ENCODE peak calls at places on chromosomes 3 and 15, in ten cellular contexts. V, Z, A, E, X, F, C, H, L and R are unnamed samples.

GRCh38 chr3:191020730-191021405 is 158.4 kb upstream of the GMNC start:
- DNase-seq in F (no peak), X (no peak), E (no peak), Z (no peak), A (no peak), C (no peak), L (no peak), V (no peak), H (no peak), R (no peak)

GRCh38 chr3:141710888-141711616 is 27.0 kb upstream of the RNF7 start:
- DNase-seq in Z (no peak), E (no peak), A (no peak), V (no peak), H (no peak), C (no peak), X (peak), F (no peak), L (no peak), R (no peak)

GRCh38 chr3:140931016-140931454 is 10.6 kb upstream of the SLC25A36 start:
- DNase-seq in A (peak), Z (no peak), X (no peak), F (peak), L (no peak), H (no peak), V (no peak), C (no peak), E (no peak), R (no peak)

GRCh38 chr3:12423918-12424634 is 60.2 kb upstream of the TSEN2 start:
- DNase-seq in F (no peak), H (no peak), Z (no peak), X (peak), V (no peak), C (peak), L (peak), E (no peak), A (no peak), R (no peak)

GRCh38 chr3:105518806-105519418 is 152.2 kb downstream of the ALCAM start:
- DNase-seq in E (peak), C (no peak), Z (no peak), H (no peak), X (peak), F (no peak), V (peak), L (peak), A (peak), R (no peak)

GRCh38 chr3:3625461-3626271 is 173.6 kb upstream of the LRRN1 start:
- DNase-seq in F (no peak), V (no peak), A (peak), Z (no peak), L (no peak), X (no peak), H (no peak), E (no peak), C (no peak), R (no peak)

GRCh38 chr3:99846472-99846871 is 28.8 kb downstream of the CMSS1 start:
- DNase-seq in E (no peak), F (no peak), V (no peak), L (no peak), X (peak), C (no peak), H (no peak), A (no peak), Z (no peak), R (no peak)

GRCh38 chr3:99394831-99395733 is 243.3 kb upstream of the COL8A1 start:
- DNase-seq in E (no peak), F (no peak), C (no peak), L (no peak), Z (no peak), A (no peak), X (peak), V (no peak), H (no peak), R (no peak)

GRCh38 chr3:153252963-153253362 is 90.9 kb downstream of the RAP2B start:
- DNase-seq in E (no peak), A (no peak), V (no peak), C (no peak), X (no peak), H (no peak), Z (no peak), L (no peak), F (no peak), R (no peak)

GRCh38 chr3:128496602-128497304 is 3.8 kb upstream of the GATA2 start:
- DNase-seq in Z (no peak), F (peak), L (no peak), H (peak), A (peak), C (no peak), V (no peak), E (no peak), X (peak), R (no peak)

GRCh38 chr3:64332461-64333350 is 107.4 kb upstream of the PRICKLE2 start:
- DNase-seq in H (no peak), X (peak), F (no peak), L (no peak), V (no peak), C (no peak), Z (no peak), A (no peak), E (no peak), R (no peak)

GRCh38 chr3:152834354-152835310 is at the start of gene P2RY1:
- DNase-seq in A (peak), E (peak), C (peak), X (peak), Z (no peak), V (peak), H (no peak), L (peak), F (peak), R (peak)

GRCh38 chr3:169390310-169390731 is 273.2 kb downstream of the MECOM start:
- DNase-seq in L (no peak), H (no peak), X (no peak), C (no peak), E (no peak), F (no peak), V (no peak), A (no peak), Z (no peak), R (no peak)

GRCh38 chr15:31359722-31360111 is 33.1 kb downstream of the KLF13 start:
- DNase-seq in C (no peak), A (no peak), H (no peak), L (no peak), F (no peak), X (no peak), Z (no peak), E (no peak), V (peak), R (no peak)

GRCh38 chr3:159917141-159917540 is 71.5 kb upstream of the IL12A start:
- DNase-seq in H (no peak), C (no peak), V (no peak), A (no peak), F (no peak), Z (no peak), E (no peak), L (no peak), X (no peak), R (no peak)

GRCh38 chr15:39114690-39115378 is 466.0 kb upstream of the THBS1 start:
- DNase-seq in A (no peak), F (no peak), Z (no peak), E (no peak), L (no peak), X (no peak), V (no peak), H (no peak), C (no peak), R (no peak)

GRCh38 chr3:139374099-139374498 is 15.3 kb downstream of the COPB2 start:
- DNase-seq in V (no peak), F (no peak), Z (no peak), A (no peak), X (no peak), L (no peak), C (no peak), E (no peak), H (no peak), R (no peak)

GRCh38 chr15:86522721-86523120 is 443.1 kb downstream of the AGBL1 start:
- DNase-seq in H (no peak), F (no peak), Z (no peak), A (no peak), E (no peak), X (no peak), C (no peak), L (no peak), V (no peak), R (no peak)

GRCh38 chr3:46612324-46612723 is at the start of gene FAM240A:
- DNase-seq in V (no peak), A (peak), Z (no peak), L (no peak), X (no peak), E (no peak), F (no peak), C (no peak), H (peak), R (peak)

GRCh38 chr3:146640955-146641867 is 36.1 kb upstream of the PLSCR5 start:
- DNase-seq in C (no peak), V (peak), H (no peak), A (peak), X (peak), Z (no peak), F (no peak), L (peak), E (peak), R (no peak)

GRCh38 chr15:68277131-68277604 is 377 bp upstream of the FEM1B start:
- DNase-seq in X (no peak), A (peak), F (no peak), H (peak), V (no peak), L (no peak), C (no peak), Z (peak), E (no peak), R (no peak)

GRCh38 chr3:50299929-50300680 is 900 bp upstream of the HYAL3 start:
- DNase-seq in A (no peak), F (no peak), X (peak), L (peak), C (no peak), E (no peak), H (peak), V (peak), Z (no peak), R (peak)

GRCh38 chr15:55740981-55741591 is 1.9 kb downstream of the PRTG start:
- DNase-seq in L (no peak), Z (no peak), H (no peak), C (no peak), X (peak), A (peak), E (no peak), V (peak), F (no peak), R (no peak)

GRCh38 chr3:148873270-148873927 is 8.3 kb downstream of the CPA3 start:
- DNase-seq in C (no peak), H (no peak), Z (no peak), E (no peak), V (no peak), A (no peak), L (no peak), F (no peak), X (no peak), R (no peak)

GRCh38 chr3:142000341-142000870 is 124.0 kb downstream of the ATP1B3 start:
- DNase-seq in E (no peak), V (no peak), Z (no peak), H (no peak), F (no peak), X (no peak), C (no peak), L (no peak), A (no peak), R (no peak)

GRCh38 chr3:122668930-122669730 is 11.5 kb upstream of the PARP14 start:
- DNase-seq in V (no peak), F (no peak), C (peak), L (peak), H (no peak), A (no peak), E (no peak), Z (no peak), X (peak), R (no peak)

GRCh38 chr15:52362497-52362896 is 66.9 kb upstream of the MYO5C start:
- DNase-seq in X (peak), L (no peak), E (no peak), F (no peak), A (no peak), Z (no peak), H (no peak), C (no peak), V (no peak), R (no peak)

GRCh38 chr3:9316881-9317341 is 45.9 kb upstream of the THUMPD3 start:
- DNase-seq in F (peak), V (no peak), Z (no peak), E (no peak), A (peak), L (no peak), H (peak), X (peak), C (no peak), R (no peak)

GRCh38 chr3:87691109-87691508 is 367.7 kb downstream of the CGGBP1 start:
- DNase-seq in E (no peak), V (no peak), C (no peak), F (no peak), H (no peak), A (no peak), Z (no peak), L (no peak), X (no peak), R (no peak)

GRCh38 chr3:31132132-31132769 is 237.8 kb upstream of the GADL1 start:
- DNase-seq in Z (no peak), F (no peak), X (peak), A (peak), E (peak), H (no peak), L (no peak), V (peak), C (no peak), R (no peak)

GRCh38 chr3:136819784-136820640 is 1.1 kb downstream of the SLC35G2 start:
- DNase-seq in F (peak), A (peak), H (peak), L (peak), Z (peak), E (peak), V (peak), X (peak), C (peak), R (peak)

GRCh38 chr3:186361612-186362408 is at the start of gene DGKG:
- DNase-seq in E (peak), H (peak), V (peak), C (peak), L (peak), Z (no peak), F (peak), X (no peak), A (peak), R (peak)

GRCh38 chr3:106345353-106346027 is 476.7 kb upstream of the CBLB start:
- DNase-seq in E (no peak), H (no peak), F (no peak), L (no peak), C (no peak), X (peak), Z (no peak), V (peak), A (no peak), R (no peak)

GRCh38 chr3:41200669-41201021 is 1.3 kb downstream of the CTNNB1 start:
- DNase-seq in A (peak), C (no peak), F (no peak), L (peak), H (no peak), V (peak), X (peak), E (peak), Z (no peak), R (no peak)